ENCODE peak calls at places on chromosomes 13 and 19, in four cellular contexts. Z is ovary, W is GM13976, I is type B pancreatic cell. N is an unnamed sample.

GRCh38 chr13:51426982-51427381 is 25.9 kb downstream of the INTS6 start:
- DNase-seq in Z (no peak), W (no peak), I (no peak), N (no peak)

GRCh38 chr19:32406161-32407003 is 812 bp downstream of the DPY19L3 start:
- DNase-seq in Z (no peak), W (no peak), I (no peak), N (no peak)

GRCh38 chr13:73608731-73609485 is 525.3 kb downstream of the KLF12 start:
- DNase-seq in Z (no peak), W (no peak), I (no peak), N (no peak)

GRCh38 chr13:30715837-30716236 is 19.5 kb upstream of the ALOX5AP start:
- DNase-seq in Z (no peak), W (no peak), I (no peak), N (no peak)

GRCh38 chr13:29674532-29674931 is 79.0 kb upstream of the SLC7A1 start:
- DNase-seq in Z (no peak), W (no peak), I (no peak), N (no peak)

GRCh38 chr19:46495789-46496099 is at the start of gene PNMA8B:
- DNase-seq in Z (peak), W (no peak), I (peak), N (peak)

GRCh38 chr13:45142440-45143345 is 22.4 kb downstream of the GTF2F2 start:
- DNase-seq in Z (no peak), W (no peak), I (no peak), N (no peak)

GRCh38 chr19:31054430-31054829 is 294.8 kb downstream of the TSHZ3 start:
- DNase-seq in Z (no peak), W (no peak), I (no peak), N (no peak)

GRCh38 chr19:46629546-46630025 is 4.7 kb upstream of the PTGIR start:
- DNase-seq in Z (no peak), W (no peak), I (no peak), N (no peak)

GRCh38 chr13:40660692-40661091 is 5.7 kb downstream of the FOXO1 start:
- DNase-seq in Z (no peak), W (no peak), I (no peak), N (no peak)

GRCh38 chr19:38252935-38253691 is 3.1 kb downstream of the PPP1R14A start:
- DNase-seq in Z (peak), W (no peak), I (no peak), N (no peak)

GRCh38 chr13:46295531-46296464 is 84.1 kb downstream of the LRRC63 start:
- DNase-seq in Z (no peak), W (peak), I (no peak), N (no peak)

GRCh38 chr13:76937416-76937815 is 10.9 kb upstream of the ACOD1 start:
- DNase-seq in Z (no peak), W (no peak), I (no peak), N (no peak)

GRCh38 chr13:80988752-80989151 is 647.8 kb upstream of the SPRY2 start:
- DNase-seq in Z (no peak), W (no peak), I (no peak), N (no peak)

GRCh38 chr19:28051047-28051446 is 1161.9 kb downstream of the UQCRFS1 start:
- DNase-seq in Z (no peak), W (no peak), I (no peak), N (no peak)

GRCh38 chr19:16571283-16571682 is 932 bp downstream of the SLC35E1 start:
- DNase-seq in Z (no peak), W (no peak), I (no peak), N (no peak)

GRCh38 chr19:45528744-45529453 is 21.6 kb downstream of the VASP start:
- DNase-seq in Z (no peak), W (no peak), I (no peak), N (no peak)

GRCh38 chr13:114147803-114148520 is 15.5 kb upstream of the RASA3 start:
- DNase-seq in Z (no peak), W (no peak), I (no peak), N (no peak)

GRCh38 chr13:40667622-40667978 is 1.2 kb upstream of the FOXO1 start:
- DNase-seq in Z (peak), W (no peak), I (no peak), N (no peak)

GRCh38 chr19:1365964-1366695 is 17.6 kb upstream of the NDUFS7 start:
- DNase-seq in Z (no peak), W (no peak), I (no peak), N (no peak)

GRCh38 chr13:89361909-89362308 is 1690.7 kb downstream of the SLITRK5 start:
- DNase-seq in Z (no peak), W (no peak), I (no peak), N (no peak)

GRCh38 chr19:46015080-46015960 is 7.5 kb downstream of the PGLYRP1 start:
- DNase-seq in Z (no peak), W (peak), I (no peak), N (peak)

GRCh38 chr19:2723345-2723715 is 2.2 kb upstream of the DIRAS1 start:
- DNase-seq in Z (no peak), W (no peak), I (no peak), N (no peak)

GRCh38 chr19:2723747-2724146 is 2.6 kb upstream of the DIRAS1 start:
- DNase-seq in Z (no peak), W (no peak), I (no peak), N (no peak)

GRCh38 chr19:2722541-2723344 is 1.6 kb upstream of the DIRAS1 start:
- DNase-seq in Z (peak), W (no peak), I (no peak), N (no peak)

GRCh38 chr19:2726160-2726855 is 5.1 kb upstream of the DIRAS1 start:
- DNase-seq in Z (no peak), W (no peak), I (no peak), N (no peak)

GRCh38 chr19:2724148-2724557 is 3.0 kb upstream of the DIRAS1 start:
- DNase-seq in Z (no peak), W (no peak), I (no peak), N (no peak)
- TF ChIP-seq CTCF in Z (no peak), W (no peak), I (peak), N (no peak)

DNA sequence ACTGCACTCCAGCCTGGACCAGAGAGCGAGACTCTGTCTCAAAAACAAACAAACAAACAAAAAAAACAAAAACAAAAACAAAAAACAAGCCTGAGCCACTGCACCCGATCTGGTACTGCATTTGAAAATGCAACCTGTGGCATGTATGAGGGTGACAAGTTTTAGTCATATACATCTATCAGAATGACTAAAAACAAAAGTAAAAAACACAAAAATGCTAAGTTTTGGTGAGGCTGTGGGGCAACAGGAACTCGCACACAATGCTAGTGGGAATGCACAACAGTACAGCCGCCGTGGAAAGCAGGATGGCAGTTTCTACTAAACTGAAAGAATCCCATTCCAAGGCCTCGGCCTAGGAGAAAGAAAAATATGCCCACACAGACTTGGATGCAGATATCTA is 7.8 kb downstream of the EBPL start:
- DNase-seq in Z (no peak), W (peak), I (no peak), N (no peak)
- TF ChIP-seq CTCF in Z (no peak), W (no peak), I (no peak), N (no peak)

DNA sequence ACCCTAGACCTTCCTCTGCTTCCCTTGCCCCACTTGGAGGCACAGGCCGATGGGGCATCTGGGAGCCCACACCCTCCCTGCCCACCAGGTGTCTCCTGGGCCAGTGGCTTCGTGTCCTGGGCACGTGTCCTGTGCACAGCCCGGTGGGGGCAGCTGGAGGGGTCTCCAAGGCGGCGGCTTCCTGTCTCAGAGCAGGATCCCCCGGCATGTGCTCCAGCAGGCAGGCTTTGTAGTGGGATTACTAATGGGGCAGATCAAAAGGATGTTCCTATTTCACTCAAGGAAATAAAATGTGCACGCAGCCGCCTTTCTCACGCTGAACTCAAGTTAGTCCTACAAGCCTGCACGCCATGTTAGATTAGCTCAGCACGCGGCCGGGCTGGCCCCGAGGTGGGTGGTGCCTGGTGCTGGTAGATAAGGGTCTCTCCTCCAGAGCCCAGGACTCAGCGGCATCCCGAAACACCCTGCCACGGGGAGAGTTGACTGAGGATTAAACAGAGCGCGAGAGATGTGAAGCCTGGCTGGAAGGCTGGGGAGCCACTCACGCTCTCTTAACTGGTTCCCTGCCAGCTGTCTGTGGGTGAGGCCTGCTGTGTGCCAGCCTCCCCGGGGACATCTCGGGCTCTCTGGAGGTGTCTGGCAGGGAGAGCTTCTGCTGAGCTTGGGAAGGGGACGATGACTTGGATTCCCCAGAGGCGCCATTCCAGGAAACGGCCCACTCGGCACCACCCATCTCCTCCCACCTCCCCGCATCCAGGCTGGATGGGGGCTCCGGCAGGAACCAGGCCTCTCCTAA is 122.1 kb downstream of the KDM4B start:
- DNase-seq in Z (peak), W (no peak), I (no peak), N (no peak)
- TF ChIP-seq CTCF in Z (no peak), W (no peak), I (no peak), N (no peak)

DNA sequence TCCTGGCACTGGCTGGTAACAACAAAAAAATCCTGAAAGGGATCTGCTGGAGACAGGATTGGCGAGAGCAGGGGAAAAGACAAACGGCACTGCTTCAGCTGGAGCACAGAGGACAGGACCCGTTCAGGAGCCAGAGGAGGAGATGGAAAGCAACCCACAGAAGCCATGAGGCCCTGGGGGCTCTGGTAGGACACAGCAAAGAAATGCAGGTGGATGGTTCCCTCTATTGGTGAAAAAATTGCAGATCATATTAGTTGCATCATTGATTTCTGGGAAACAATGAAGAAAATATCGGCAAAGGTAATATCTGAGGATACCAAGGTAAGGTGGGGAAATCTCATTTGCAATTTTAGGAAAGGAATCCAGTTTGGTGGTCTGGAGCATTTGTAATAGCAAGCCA is 25.7 kb upstream of the TPP2 start:
- DNase-seq in Z (no peak), W (no peak), I (no peak), N (no peak)
- TF ChIP-seq CTCF in Z (no peak), W (no peak), I (peak), N (peak)

GRCh38 chr19:18283338-18283737 is 1.9 kb upstream of the JUND start:
- DNase-seq in Z (no peak), W (no peak), I (no peak), N (no peak)

GRCh38 chr19:18280247-18281081 is 958 bp downstream of the JUND start:
- DNase-seq in Z (peak), W (peak), I (peak), N (peak)

GRCh38 chr19:18282788-18283141 is 1.3 kb upstream of the JUND start:
- DNase-seq in Z (peak), W (no peak), I (no peak), N (no peak)

GRCh38 chr19:18281082-18282020 is at the start of gene JUND:
- DNase-seq in Z (peak), W (peak), I (peak), N (peak)

GRCh38 chr19:18282021-18282787 is 782 bp upstream of the JUND start:
- DNase-seq in Z (no peak), W (no peak), I (no peak), N (no peak)
- TF ChIP-seq CTCF in Z (no peak), W (no peak), I (peak), N (peak)

DNA sequence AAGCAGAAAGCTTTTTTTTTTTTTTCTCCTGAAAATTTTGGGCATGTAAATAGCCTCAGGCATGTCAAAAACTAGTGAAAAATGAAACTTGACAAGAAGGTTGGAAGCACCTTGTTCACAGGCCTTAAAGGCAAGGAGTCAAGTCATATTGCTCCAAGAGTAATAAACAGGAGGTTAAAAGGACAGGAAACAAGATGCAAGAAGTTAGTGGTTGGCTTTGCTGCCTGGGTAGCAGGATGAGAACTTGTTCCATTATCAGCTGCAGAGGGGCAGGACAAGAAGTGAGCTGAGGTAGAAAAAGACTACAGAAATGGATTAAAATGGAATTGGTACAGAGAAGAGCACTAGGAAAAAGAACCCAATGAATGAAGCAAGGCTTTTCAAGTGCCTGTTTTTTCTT is 242.6 kb downstream of the DCT start:
- DNase-seq in Z (no peak), W (no peak), I (no peak), N (no peak)
- TF ChIP-seq CTCF in Z (no peak), W (no peak), I (no peak), N (no peak)

DNA sequence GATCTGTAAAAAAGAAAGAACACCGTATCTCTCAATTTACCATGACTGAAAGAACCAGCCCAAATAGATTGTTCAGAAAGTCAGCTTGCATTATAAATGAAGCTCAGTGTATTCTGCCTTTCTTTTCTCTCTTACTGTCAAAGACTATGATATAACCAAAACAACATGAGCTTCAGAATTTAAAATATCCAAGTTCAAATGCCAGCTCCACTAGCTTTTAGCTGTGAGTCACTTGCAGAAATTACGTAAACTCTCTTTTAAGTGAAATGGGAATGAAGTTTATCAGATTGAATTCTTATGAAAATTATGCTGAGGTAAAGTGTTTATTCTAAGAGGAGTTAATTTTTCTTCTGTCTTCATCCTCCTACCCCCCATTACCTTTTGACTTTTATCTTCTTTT is 20.0 kb upstream of the POSTN start:
- DNase-seq in Z (no peak), W (no peak), I (no peak), N (no peak)
- TF ChIP-seq CTCF in Z (no peak), W (no peak), I (no peak), N (no peak)

GRCh38 chr13:112721198-112722104 is 31.6 kb downstream of the ATP11A start:
- DNase-seq in Z (no peak), W (no peak), I (no peak), N (no peak)
- TF ChIP-seq CTCF in Z (no peak), W (no peak), I (no peak), N (no peak)

N was measured in neural crest cell.